ENCODE peak calls at places on chromosomes 4 and X, in ten cellular contexts. C, M, I, B, D, J, H, Z, P and W are unnamed samples.

GRCh38 chr4:16140520-16141249 is 56.9 kb upstream of the PROM1 start:
- DNase-seq in C (no peak), M (peak), I (no peak), B (peak), D (peak), J (no peak), H (peak), Z (no peak), P (no peak), W (peak)

GRCh38 chr4:98557497-98557896 is 100.9 kb downstream of the TSPAN5 start:
- DNase-seq in C (no peak), M (no peak), I (no peak), B (no peak), D (peak), J (no peak), H (no peak), Z (no peak), P (peak), W (peak)

GRCh38 chr4:174305961-174306360 is 22.2 kb downstream of the CEP44 start:
- DNase-seq in C (no peak), M (no peak), I (no peak), B (no peak), D (no peak), J (no peak), H (no peak), Z (no peak), P (no peak), W (no peak)

GRCh38 chr4:75895744-75896314 is 6.4 kb downstream of the PPEF2 start:
- DNase-seq in C (no peak), M (peak), I (no peak), B (peak), D (no peak), J (no peak), H (no peak), Z (no peak), P (peak), W (no peak)

GRCh38 chr4:153362184-153362583 is 17.7 kb downstream of the MND1 start:
- DNase-seq in C (no peak), M (no peak), I (no peak), B (no peak), D (peak), J (no peak), H (no peak), Z (no peak), P (no peak), W (no peak)

GRCh38 chrX:39440734-39441305 is 639.6 kb downstream of the MID1IP1 start:
- DNase-seq in C (no peak), M (no peak), I (no peak), B (no peak), D (no peak), J (no peak), H (no peak), Z (no peak), P (no peak), W (no peak)

GRCh38 chrX:105765691-105766090 is 56.6 kb upstream of the NRK start:
- DNase-seq in C (no peak), M (no peak), I (no peak), B (no peak), D (peak), J (no peak), H (no peak), Z (no peak), P (no peak), W (no peak)

GRCh38 chr4:81786063-81786763 is 314.5 kb upstream of the RASGEF1B start:
- DNase-seq in C (no peak), M (no peak), I (no peak), B (peak), D (peak), J (no peak), H (peak), Z (no peak), P (no peak), W (no peak)

GRCh38 chrX:151174581-151175282 is 1.7 kb upstream of the GPR50 start:
- DNase-seq in C (no peak), M (no peak), I (no peak), B (no peak), D (no peak), J (no peak), H (no peak), Z (no peak), P (no peak), W (no peak)

GRCh38 chr4:7526491-7526890 is 91.8 kb upstream of the PSAPL1 start:
- DNase-seq in C (no peak), M (no peak), I (no peak), B (no peak), D (no peak), J (no peak), H (no peak), Z (no peak), P (no peak), W (no peak)

GRCh38 chr4:80361329-80361900 is 25.9 kb downstream of the CFAP299 start:
- DNase-seq in C (no peak), M (no peak), I (no peak), B (no peak), D (no peak), J (no peak), H (no peak), Z (no peak), P (peak), W (no peak)

GRCh38 chr4:52028970-52029369 is 8.8 kb upstream of the LRRC66 start:
- DNase-seq in C (no peak), M (no peak), I (no peak), B (no peak), D (peak), J (no peak), H (no peak), Z (no peak), P (no peak), W (no peak)

GRCh38 chr4:148845609-148846008 is 403.4 kb upstream of the NR3C2 start:
- DNase-seq in C (no peak), M (peak), I (no peak), B (no peak), D (no peak), J (no peak), H (peak), Z (no peak), P (no peak), W (no peak)

GRCh38 chr4:37439809-37440518 is 195.4 kb downstream of the NWD2 start:
- DNase-seq in C (no peak), M (no peak), I (no peak), B (no peak), D (no peak), J (no peak), H (no peak), Z (no peak), P (no peak), W (no peak)

GRCh38 chrX:124216396-124217124 is 115.9 kb upstream of the TEX13D start:
- DNase-seq in C (no peak), M (no peak), I (no peak), B (no peak), D (no peak), J (no peak), H (no peak), Z (no peak), P (no peak), W (no peak)

GRCh38 chr4:94533405-94534223 is 81.9 kb downstream of the PDLIM5 start:
- DNase-seq in C (no peak), M (no peak), I (no peak), B (no peak), D (no peak), J (no peak), H (no peak), Z (no peak), P (no peak), W (no peak)

GRCh38 chr4:185744946-185745345 is 67.0 kb downstream of the SORBS2 start:
- DNase-seq in C (no peak), M (no peak), I (no peak), B (no peak), D (no peak), J (no peak), H (no peak), Z (no peak), P (no peak), W (no peak)

GRCh38 chr4:159526172-159526571 is 423.3 kb downstream of the RAPGEF2 start:
- DNase-seq in C (no peak), M (no peak), I (no peak), B (no peak), D (no peak), J (no peak), H (no peak), Z (no peak), P (no peak), W (no peak)

GRCh38 chr4:157170321-157170720 is 50.2 kb upstream of the GRIA2 start:
- DNase-seq in C (no peak), M (no peak), I (no peak), B (no peak), D (no peak), J (no peak), H (no peak), Z (no peak), P (no peak), W (no peak)

GRCh38 chr4:8081171-8081570 is 77.4 kb downstream of the ABLIM2 start:
- DNase-seq in C (no peak), M (no peak), I (no peak), B (no peak), D (no peak), J (peak), H (no peak), Z (peak), P (no peak), W (no peak)

GRCh38 chr4:169658970-169659735 is 38.8 kb downstream of the CLCN3 start:
- DNase-seq in C (no peak), M (no peak), I (no peak), B (no peak), D (peak), J (no peak), H (no peak), Z (no peak), P (no peak), W (no peak)

GRCh38 chr4:121510260-121510942 is 129.6 kb upstream of the QRFPR start:
- DNase-seq in C (no peak), M (no peak), I (no peak), B (no peak), D (no peak), J (no peak), H (no peak), Z (no peak), P (no peak), W (no peak)

GRCh38 chrX:130994671-130995070 is 63.5 kb upstream of the ARHGAP36 start:
- DNase-seq in C (no peak), M (peak), I (no peak), B (peak), D (peak), J (no peak), H (no peak), Z (no peak), P (no peak), W (no peak)

DNA sequence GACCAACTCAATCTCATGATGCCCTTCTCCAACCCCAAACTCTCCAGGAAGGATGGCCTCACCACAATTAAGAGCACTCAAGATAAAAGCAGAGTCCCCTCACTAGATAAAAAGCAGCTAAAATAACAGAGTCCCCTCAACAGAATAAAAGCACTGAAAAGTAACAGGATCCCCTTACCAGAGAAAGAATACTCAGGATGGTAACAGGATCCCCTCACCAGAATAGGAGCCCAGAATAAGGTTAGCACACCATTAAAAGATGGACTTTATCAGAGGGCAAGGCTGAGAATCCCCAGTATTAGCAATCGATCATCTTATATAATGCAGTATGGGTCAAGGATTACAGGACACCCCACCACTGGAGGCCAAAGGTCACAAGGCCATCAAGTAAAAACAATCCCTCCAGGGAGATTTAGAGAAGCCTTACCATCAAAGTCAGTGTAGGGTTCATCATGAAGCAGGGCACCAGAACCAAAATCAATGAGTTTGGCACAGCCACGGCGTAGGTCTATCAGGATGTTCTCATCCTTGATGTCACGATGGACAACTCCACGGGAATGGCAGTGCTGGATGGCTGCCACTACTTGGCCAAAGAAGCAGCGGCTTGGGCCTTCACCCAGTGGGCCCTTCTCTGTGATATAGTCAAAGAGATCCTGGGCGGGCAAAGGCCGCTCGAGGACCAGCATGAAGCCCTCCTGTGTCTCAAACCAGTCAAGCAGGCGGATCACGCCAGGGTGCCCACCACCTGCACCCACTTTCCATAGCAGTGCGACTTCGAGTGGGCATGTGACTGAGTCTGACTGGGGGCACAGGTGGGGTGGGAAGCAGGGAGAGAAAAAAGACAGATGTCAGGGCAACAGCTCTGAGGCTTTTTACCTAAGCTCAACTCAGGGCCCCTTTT is 3.4 kb upstream of the SLC35A2 start:
- DNase-seq in C (no peak), M (no peak), I (no peak), B (no peak), D (no peak), J (no peak), H (no peak), Z (peak), P (no peak), W (no peak)
- H3K27ac ChIP-seq in C (no peak), M (no peak), I (no peak), B (no peak), D (no peak), J (no peak), H (no peak), Z (no peak), P (peak), W (no peak)

GRCh38 chr4:128386761-128387599 is 99.4 kb upstream of the PGRMC2 start:
- DNase-seq in C (peak), M (peak), I (no peak), B (peak), D (peak), J (peak), H (peak), Z (peak), P (no peak), W (peak)

GRCh38 chr4:128385683-128386304 is 98.2 kb upstream of the PGRMC2 start:
- DNase-seq in C (no peak), M (no peak), I (no peak), B (no peak), D (peak), J (no peak), H (no peak), Z (no peak), P (no peak), W (no peak)

GRCh38 chr4:128385199-128385598 is 97.6 kb upstream of the PGRMC2 start:
- DNase-seq in C (no peak), M (no peak), I (no peak), B (no peak), D (no peak), J (no peak), H (no peak), Z (no peak), P (no peak), W (no peak)

GRCh38 chr4:128388352-128388630 is 100.7 kb upstream of the PGRMC2 start:
- DNase-seq in C (no peak), M (no peak), I (no peak), B (no peak), D (peak), J (no peak), H (no peak), Z (no peak), P (no peak), W (no peak)

DNA sequence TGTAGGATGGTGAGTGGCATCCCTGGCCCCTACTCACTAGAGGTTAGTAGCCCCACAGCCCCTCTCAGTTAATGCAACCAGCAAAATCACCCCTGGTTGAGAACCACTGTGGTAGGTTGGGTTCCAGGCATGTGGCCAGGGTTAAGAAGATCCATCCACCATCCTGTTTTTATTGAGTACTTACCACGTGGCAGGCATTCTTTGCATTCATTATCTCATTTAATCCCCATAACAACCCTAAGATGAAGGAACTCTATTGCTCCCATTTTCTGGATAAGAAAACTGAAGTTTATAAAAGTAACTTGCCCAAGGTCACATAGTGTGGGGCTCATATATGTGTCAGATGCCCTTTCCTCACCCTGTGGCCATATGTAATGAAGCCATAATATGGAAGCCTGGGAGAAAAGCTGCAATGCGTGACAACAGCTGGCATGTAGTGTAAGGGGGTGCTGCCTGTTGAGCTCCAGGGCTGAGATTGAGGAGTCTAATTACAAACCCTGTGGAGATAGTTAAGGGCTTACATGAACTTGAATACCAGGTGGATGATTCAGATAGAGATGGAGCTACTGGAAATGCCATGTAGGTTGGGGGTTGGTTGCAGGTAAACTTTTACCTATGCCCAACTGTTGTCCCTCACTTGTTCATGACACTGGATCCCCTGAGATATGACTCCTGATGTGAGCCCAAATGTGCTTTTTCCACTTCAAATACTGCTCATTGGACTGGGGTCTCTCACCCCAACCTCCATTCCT is 100.2 kb upstream of the PGRMC2 start:
- DNase-seq in C (no peak), M (no peak), I (no peak), B (no peak), D (peak), J (no peak), H (no peak), Z (no peak), P (no peak), W (no peak)
- H3K27ac ChIP-seq in C (peak), M (peak), I (no peak), B (peak), D (peak), J (peak), H (peak), Z (peak), P (no peak), W (peak)

GRCh38 chrX:16867947-16868346 is 2.2 kb downstream of the RBBP7 start:
- DNase-seq in C (no peak), M (no peak), I (no peak), B (no peak), D (no peak), J (no peak), H (no peak), Z (no peak), P (no peak), W (no peak)
- H3K27ac ChIP-seq in C (no peak), M (no peak), I (no peak), B (no peak), D (no peak), J (no peak), H (no peak), Z (no peak), P (no peak), W (no peak)

DNA sequence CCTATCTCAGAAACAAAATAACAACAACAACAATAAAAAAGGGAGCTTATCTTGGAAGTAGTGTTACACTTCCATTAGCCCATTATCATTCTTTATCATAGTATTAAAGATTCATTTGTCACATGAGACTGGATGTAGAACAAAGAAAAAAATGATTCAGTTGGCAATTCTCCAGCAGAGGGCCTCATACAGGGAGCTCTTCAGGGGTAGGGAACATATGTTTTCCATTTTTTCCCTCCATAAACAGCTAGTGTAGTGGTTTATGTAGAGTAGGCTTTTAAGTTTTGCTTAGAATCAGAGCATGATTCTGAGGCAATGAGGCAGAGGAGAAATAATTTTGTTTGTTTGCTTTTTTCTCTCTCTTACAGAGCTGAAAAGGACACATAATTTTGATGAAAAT is 5.8 kb downstream of the CPE start:
- DNase-seq in C (no peak), M (no peak), I (no peak), B (no peak), D (no peak), J (no peak), H (no peak), Z (no peak), P (no peak), W (no peak)
- H3K27ac ChIP-seq in C (peak), M (no peak), I (no peak), B (no peak), D (no peak), J (no peak), H (no peak), Z (no peak), P (no peak), W (no peak)

DNA sequence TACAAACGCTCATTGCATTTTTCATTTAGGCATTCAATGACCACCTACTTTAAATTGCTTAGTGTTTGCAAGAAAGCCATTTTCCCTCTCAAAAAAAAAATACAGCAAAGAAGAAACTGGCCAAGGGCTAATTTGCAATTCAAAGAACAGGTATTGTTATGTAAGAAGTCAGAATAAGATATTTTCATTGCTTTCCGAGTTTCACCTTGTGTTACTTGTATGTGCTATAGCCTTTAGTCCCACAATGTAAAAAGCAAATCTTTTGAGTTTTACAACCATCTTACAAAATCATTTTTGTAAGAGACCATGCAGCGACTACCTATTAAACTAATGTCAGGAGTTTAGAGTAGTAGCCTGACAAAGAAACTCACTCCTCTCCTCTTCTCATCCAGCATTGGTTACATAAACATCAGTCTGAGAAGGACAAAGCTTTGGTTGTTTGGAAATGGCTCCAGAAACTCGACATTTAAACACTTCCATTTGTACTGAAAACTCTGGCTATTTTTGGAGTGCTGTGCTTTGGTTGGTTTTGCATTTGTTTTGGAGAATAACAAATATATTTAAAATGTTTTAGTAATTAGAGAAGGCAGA is 15.3 kb downstream of the TENM3 start:
- DNase-seq in C (no peak), M (no peak), I (no peak), B (no peak), D (no peak), J (no peak), H (no peak), Z (no peak), P (no peak), W (no peak)
- H3K27ac ChIP-seq in C (no peak), M (no peak), I (no peak), B (no peak), D (no peak), J (no peak), H (no peak), Z (no peak), P (no peak), W (no peak)